ENCODE peak calls at places on chromosomes 5 and 9, in seven cellular contexts. C is K562, S is H1, L is HepG2, K is GM12878, F is endothelial cell of umbilical vein, N is HCT116. Y is an unnamed sample.

GRCh38 chr5:58064799-58065198 is 395.1 kb downstream of the PLK2 start:
- DNase-seq in C (no peak), S (no peak), L (no peak), K (no peak), F (no peak), N (no peak), Y (no peak)

GRCh38 chr5:76790632-76791290 is 28.1 kb upstream of the F2RL1 start:
- DNase-seq in C (no peak), S (no peak), L (peak; percentile 76), K (no peak), F (peak; percentile 98), N (peak; percentile 95), Y (peak; percentile 52)

GRCh38 chr9:81826541-81826906 is 101.7 kb upstream of the SPATA31D4 start:
- DNase-seq in C (no peak), S (no peak), L (no peak), K (no peak), F (no peak), N (no peak), Y (no peak)

GRCh38 chr9:89498845-89499480 is 1.1 kb upstream of the SEMA4D start:
- DNase-seq in C (no peak), S (no peak), L (no peak), K (no peak), F (no peak), N (no peak), Y (no peak)

GRCh38 chr5:174064171-174064570 is 18.7 kb downstream of the NSG2 start:
- DNase-seq in C (no peak), S (no peak), L (no peak), K (no peak), F (no peak), N (no peak), Y (no peak)

GRCh38 chr5:109688647-109688998 is 1.1 kb upstream of the MAN2A1 start:
- DNase-seq in C (peak; percentile 31), S (no peak), L (peak; percentile 74), K (peak; percentile 35), F (no peak), N (peak; percentile 48), Y (no peak)

GRCh38 chr9:109192732-109193361 is 25.8 kb upstream of the FRRS1L start:
- DNase-seq in C (no peak), S (peak; percentile 31), L (peak; percentile 49), K (no peak), F (no peak), N (peak; percentile 15), Y (peak; percentile 37)

GRCh38 chr9:131701789-131702337 is 38.0 kb downstream of the RAPGEF1 start:
- DNase-seq in C (no peak), S (peak; percentile 70), L (no peak), K (no peak), F (no peak), N (no peak), Y (no peak)

GRCh38 chr5:112742424-112742823 is 4.7 kb downstream of the APC start:
- DNase-seq in C (no peak), S (no peak), L (no peak), K (no peak), F (no peak), N (no peak), Y (no peak)

GRCh38 chr5:122129332-122129731 is at the start of gene ZNF474:
- DNase-seq in C (peak; percentile 25), S (peak; percentile 39), L (no peak), K (no peak), F (peak; percentile 91), N (peak; percentile 28), Y (no peak)

GRCh38 chr5:150139334-150139733 is 16.3 kb downstream of the PDGFRB start:
- DNase-seq in C (no peak), S (no peak), L (no peak), K (no peak), F (no peak), N (no peak), Y (no peak)

GRCh38 chr5:164204338-164204946 is 699.0 kb downstream of the MAT2B start:
- DNase-seq in C (no peak), S (no peak), L (no peak), K (no peak), F (peak; percentile 50), N (no peak), Y (no peak)

GRCh38 chr5:177495243-177496060 is 2.0 kb downstream of the PDLIM7 start:
- DNase-seq in C (no peak), S (peak; percentile 85), L (peak; percentile 62), K (no peak), F (peak; percentile 86), N (no peak), Y (peak; percentile 48)

GRCh38 chr5:52181403-52181802 is 606.3 kb upstream of the ITGA1 start:
- DNase-seq in C (no peak), S (no peak), L (no peak), K (no peak), F (no peak), N (no peak), Y (no peak)

GRCh38 chr9:111298831-111299603 is 31.0 kb downstream of the OR2K2 start:
- DNase-seq in C (peak; percentile 38), S (no peak), L (peak; percentile 22), K (peak; percentile 37), F (peak; percentile 70), N (peak; percentile 46), Y (peak; percentile 42)

GRCh38 chr5:98248949-98249348 is 524.5 kb upstream of the RGMB start:
- DNase-seq in C (no peak), S (no peak), L (no peak), K (no peak), F (no peak), N (no peak), Y (no peak)

GRCh38 chr5:65512170-65512937 is 30.6 kb upstream of the ADAMTS6 start:
- DNase-seq in C (no peak), S (no peak), L (no peak), K (no peak), F (peak; percentile 23), N (no peak), Y (no peak)

GRCh38 chr5:126594676-126595485 is at the start of gene ALDH7A1:
- DNase-seq in C (peak; percentile 14), S (peak; percentile 96), L (peak; percentile 95), K (no peak), F (peak; percentile 96), N (peak; percentile 83), Y (peak; percentile 93)
- TF ChIP-seq POLR2AphosphoS5 in C (no peak), S (peak; percentile 92), L (peak; percentile 96), K (no peak), F (peak; percentile 67), N (peak; percentile 98), Y (peak; percentile 90)

GRCh38 chr9:79346350-79347020 is 225.3 kb upstream of the TLE4 start:
- DNase-seq in C (no peak), S (no peak), L (no peak), K (no peak), F (no peak), N (no peak), Y (no peak)
- TF ChIP-seq MAX in C (no peak), S (no peak), L (no peak), K (no peak), F (no peak), N (no peak), Y (no peak)

DNA sequence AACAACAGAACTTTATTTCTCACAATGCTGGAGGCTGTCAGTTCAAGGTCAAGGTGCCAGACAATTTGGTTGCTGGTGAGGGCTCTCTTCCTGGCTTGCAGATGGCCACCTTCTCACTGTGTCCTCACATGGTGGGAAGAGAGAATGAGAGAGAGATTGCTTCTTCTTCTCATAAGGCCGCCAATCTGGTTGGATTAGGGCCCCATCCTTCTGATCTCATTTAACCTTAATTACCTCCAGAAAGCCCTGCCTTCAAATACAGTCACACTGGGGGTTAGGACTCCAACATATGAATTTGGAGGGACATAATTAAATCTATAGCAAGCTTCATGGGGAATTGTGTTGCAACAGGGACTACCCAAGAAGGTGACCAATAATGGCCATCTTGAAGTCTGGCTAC is 110.2 kb downstream of the LHX2 start:
- DNase-seq in C (no peak), S (no peak), L (no peak), K (no peak), F (no peak), N (no peak), Y (no peak)
- TF ChIP-seq POLR2AphosphoS5 in C (no peak), S (no peak), L (no peak), K (no peak), F (no peak), N (no peak), Y (no peak)

GRCh38 chr5:55236800-55237199 is 3.4 kb upstream of the CCNO start:
- DNase-seq in C (no peak), S (no peak), L (no peak), K (no peak), F (no peak), N (no peak), Y (no peak)

GRCh38 chr5:55232194-55232984 is 1.0 kb downstream of the CCNO start:
- DNase-seq in C (no peak), S (no peak), L (no peak), K (no peak), F (peak; percentile 24), N (peak; percentile 29), Y (peak; percentile 39)

GRCh38 chr5:55232985-55233928 is at the start of gene CCNO:
- DNase-seq in C (peak; percentile 83), S (peak; percentile 65), L (peak; percentile 18), K (no peak), F (peak; percentile 83), N (peak; percentile 70), Y (peak; percentile 81)

GRCh38 chr5:55231476-55232193 is 1.8 kb downstream of the CCNO start:
- DNase-seq in C (no peak), S (no peak), L (no peak), K (no peak), F (peak; percentile 52), N (no peak), Y (peak; percentile 69)

DNA sequence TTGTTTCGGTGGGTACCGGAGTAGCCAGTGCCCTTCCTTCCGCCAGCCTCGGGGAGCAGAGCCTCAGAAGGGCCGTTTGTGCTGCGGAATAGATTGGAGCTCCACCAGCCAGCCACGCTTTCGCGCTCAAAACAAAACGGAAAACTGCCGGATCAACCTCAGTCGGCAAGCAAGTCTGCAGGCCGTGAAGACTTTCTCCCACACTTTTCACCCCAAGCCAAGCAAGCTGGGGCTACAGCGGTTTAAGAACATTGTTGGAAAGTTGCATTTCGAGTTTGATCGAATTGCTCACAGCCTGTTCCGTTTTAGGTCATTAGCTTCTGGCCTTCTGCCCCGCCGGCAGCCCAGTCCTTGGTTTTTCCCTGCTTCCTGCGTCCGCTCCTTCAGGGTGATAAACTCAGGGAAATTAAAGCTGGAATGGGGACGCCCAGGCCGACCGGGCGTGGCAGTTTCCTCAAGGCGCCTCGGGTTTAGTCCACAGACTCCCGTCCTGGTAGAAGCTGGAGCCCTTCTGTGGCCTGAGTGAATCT is 828 bp upstream of the CCNO start:
- DNase-seq in C (no peak), S (no peak), L (no peak), K (no peak), F (peak; percentile 35), N (peak; percentile 12), Y (peak; percentile 44)
- TF ChIP-seq MAX in C (no peak), S (no peak), L (no peak), K (no peak), F (no peak), N (no peak), Y (no peak)